ENCODE peak calls at places on chromosomes 12 and 14, in eight cellular contexts. One of them, this sample, is unnamed.

GRCh38 chr12:4441355-4442330 is 4.0 kb downstream of the FGF6 start:
- DNase-seq in GM18507: no peak
- DNase-seq in RKO: no peak
- DNase-seq in fibroblast of pulmonary artery: no peak
- DNase-seq in substantia nigra: no peak
- DNase-seq in stimulated activated CD4-positive, alpha-beta T cell treated with anti-CD3 and anti-CD28 coated beads, Interleukin-2, amount 100 ng/mL, for 24 hours: no peak
- DNase-seq in C1 segment of cervical spinal cord: no peak
- DNase-seq in hippocampal formation: no peak
- DNase-seq in this sample: no peak

GRCh38 chr12:28191018-28191595 is 851 bp downstream of the CCDC91 start:
- DNase-seq in GM18507: no peak
- DNase-seq in RKO: peak
- DNase-seq in fibroblast of pulmonary artery: no peak
- DNase-seq in substantia nigra: no peak
- DNase-seq in stimulated activated CD4-positive, alpha-beta T cell treated with anti-CD3 and anti-CD28 coated beads, Interleukin-2, amount 100 ng/mL, for 24 hours: peak
- DNase-seq in C1 segment of cervical spinal cord: peak
- DNase-seq in hippocampal formation: no peak
- DNase-seq in this sample: peak

GRCh38 chr12:8637666-8638065 is 25.0 kb downstream of the MFAP5 start:
- DNase-seq in GM18507: no peak
- DNase-seq in RKO: no peak
- DNase-seq in fibroblast of pulmonary artery: no peak
- DNase-seq in substantia nigra: no peak
- DNase-seq in stimulated activated CD4-positive, alpha-beta T cell treated with anti-CD3 and anti-CD28 coated beads, Interleukin-2, amount 100 ng/mL, for 24 hours: no peak
- DNase-seq in C1 segment of cervical spinal cord: no peak
- DNase-seq in hippocampal formation: no peak
- DNase-seq in this sample: no peak

GRCh38 chr14:56342419-56342901 is 224.2 kb downstream of the PELI2 start:
- DNase-seq in GM18507: no peak
- DNase-seq in RKO: no peak
- DNase-seq in fibroblast of pulmonary artery: peak
- DNase-seq in substantia nigra: no peak
- DNase-seq in stimulated activated CD4-positive, alpha-beta T cell treated with anti-CD3 and anti-CD28 coated beads, Interleukin-2, amount 100 ng/mL, for 24 hours: no peak
- DNase-seq in C1 segment of cervical spinal cord: no peak
- DNase-seq in hippocampal formation: no peak
- DNase-seq in this sample: no peak

GRCh38 chr14:97426776-97427175 is 629.6 kb downstream of the VRK1 start:
- DNase-seq in GM18507: no peak
- DNase-seq in RKO: no peak
- DNase-seq in fibroblast of pulmonary artery: no peak
- DNase-seq in substantia nigra: no peak
- DNase-seq in stimulated activated CD4-positive, alpha-beta T cell treated with anti-CD3 and anti-CD28 coated beads, Interleukin-2, amount 100 ng/mL, for 24 hours: no peak
- DNase-seq in C1 segment of cervical spinal cord: no peak
- DNase-seq in hippocampal formation: no peak
- DNase-seq in this sample: no peak

GRCh38 chr12:1633459-1633858 is 4.4 kb downstream of the WNT5B start:
- DNase-seq in GM18507: no peak
- DNase-seq in RKO: no peak
- DNase-seq in fibroblast of pulmonary artery: no peak
- DNase-seq in substantia nigra: no peak
- DNase-seq in stimulated activated CD4-positive, alpha-beta T cell treated with anti-CD3 and anti-CD28 coated beads, Interleukin-2, amount 100 ng/mL, for 24 hours: no peak
- DNase-seq in C1 segment of cervical spinal cord: no peak
- DNase-seq in hippocampal formation: no peak
- DNase-seq in this sample: no peak

GRCh38 chr12:92469837-92470236 is 233.0 kb upstream of the PLEKHG7 start:
- DNase-seq in GM18507: no peak
- DNase-seq in RKO: no peak
- DNase-seq in fibroblast of pulmonary artery: peak
- DNase-seq in substantia nigra: no peak
- DNase-seq in stimulated activated CD4-positive, alpha-beta T cell treated with anti-CD3 and anti-CD28 coated beads, Interleukin-2, amount 100 ng/mL, for 24 hours: no peak
- DNase-seq in C1 segment of cervical spinal cord: no peak
- DNase-seq in hippocampal formation: no peak
- DNase-seq in this sample: no peak

GRCh38 chr12:53427905-53428594 is 4.4 kb downstream of the AMHR2 start:
- DNase-seq in GM18507: no peak
- DNase-seq in RKO: peak
- DNase-seq in fibroblast of pulmonary artery: peak
- DNase-seq in substantia nigra: no peak
- DNase-seq in stimulated activated CD4-positive, alpha-beta T cell treated with anti-CD3 and anti-CD28 coated beads, Interleukin-2, amount 100 ng/mL, for 24 hours: peak
- DNase-seq in C1 segment of cervical spinal cord: no peak
- DNase-seq in hippocampal formation: no peak
- DNase-seq in this sample: peak

This sample was measured in ACHN.